ENCODE peak calls at places on chromosomes 7 and 10, in seven cellular contexts. X is heart right ventricle, W is Panc1, J is sigmoid colon, G is AG10803, B is lung, A is choroid plexus epithelial cell. V is an unnamed sample.

GRCh38 chr10:119001717-119002500 is 27.6 kb upstream of the NANOS1 start:
- DNase-seq in A (no peak), J (no peak), B (no peak), X (no peak), G (no peak), W (no peak), V (no peak)

GRCh38 chr10:49600781-49601400 is 9.2 kb upstream of the SLC18A3 start:
- DNase-seq in J (no peak), G (peak; percentile 18), A (peak; percentile 16), X (no peak), W (no peak), B (no peak), V (no peak)

GRCh38 chr10:32459072-32459703 is 13.2 kb downstream of the CCDC7 start:
- DNase-seq in X (no peak), A (no peak), G (no peak), J (no peak), B (no peak), W (no peak), V (no peak)

GRCh38 chr10:80500572-80501380 is 36.9 kb upstream of the SH2D4B start:
- DNase-seq in B (no peak), J (no peak), W (no peak), A (peak; percentile 55), X (peak; percentile 64), G (no peak), V (peak; percentile 37)

GRCh38 chr7:84009051-84009450 is 185.5 kb downstream of the SEMA3A start:
- DNase-seq in X (no peak), A (peak; percentile 12), G (peak; percentile 12), J (no peak), W (peak; percentile 52), B (no peak), V (no peak)

GRCh38 chr10:93915603-93916002 is 21.8 kb downstream of the SLC35G1 start:
- DNase-seq in J (no peak), X (no peak), G (no peak), B (no peak), W (no peak), A (no peak), V (no peak)

GRCh38 chr7:831596-832291 is 532 bp upstream of the SUN1 start:
- DNase-seq in B (no peak), X (no peak), W (peak; percentile 89), A (peak; percentile 93), G (peak; percentile 91), J (no peak), V (peak; percentile 95)

GRCh38 chr10:79142064-79142491 is 73.3 kb downstream of the ZMIZ1 start:
- DNase-seq in W (no peak), G (peak; percentile 65), B (no peak), J (peak; percentile 89), A (peak; percentile 69), X (no peak), V (peak; percentile 91)

GRCh38 chr7:1662767-1663166 is 7.3 kb upstream of the ELFN1 start:
- DNase-seq in A (no peak), G (no peak), B (no peak), W (no peak), J (peak; percentile 38), X (no peak), V (no peak)

GRCh38 chr10:132697568-132698200 is 88.3 kb downstream of the NKX6-2 start:
- DNase-seq in W (no peak), A (no peak), J (peak; percentile 25), X (no peak), B (no peak), G (no peak), V (no peak)

GRCh38 chr7:96952974-96953391 is 52.4 kb upstream of the DLX6 start:
- DNase-seq in X (no peak), A (peak; percentile 2), J (no peak), W (no peak), B (no peak), G (peak; percentile 57), V (peak; percentile 11)

GRCh38 chr10:133159950-133160812 is at the start of gene KNDC1:
- DNase-seq in W (no peak), G (peak; percentile 11), J (peak; percentile 50), A (peak; percentile 21), B (no peak), X (no peak), V (peak; percentile 22)

GRCh38 chr10:103685880-103686669 is 169.3 kb downstream of the SH3PXD2A start:
- DNase-seq in A (peak; percentile 78), X (peak; percentile 78), J (peak; percentile 94), G (peak; percentile 92), B (peak; percentile 83), W (peak; percentile 42), V (peak; percentile 99)

GRCh38 chr7:144907577-144907976 is 71.7 kb upstream of the TPK1 start:
- DNase-seq in J (no peak), A (no peak), B (no peak), G (no peak), X (no peak), W (no peak), V (no peak)

GRCh38 chr10:102702742-102703141 is 11.5 kb downstream of the ARL3 start:
- DNase-seq in G (no peak), W (no peak), A (no peak), X (no peak), B (no peak), J (no peak), V (no peak)

GRCh38 chr10:70193391-70193844 is 23.1 kb upstream of the SAR1A start:
- DNase-seq in W (no peak), X (no peak), J (no peak), A (no peak), B (no peak), G (peak; percentile 42), V (peak; percentile 80)

GRCh38 chr10:128070721-128071416 is 55.4 kb downstream of the MKI67 start:
- DNase-seq in J (peak; percentile 66), B (no peak), X (no peak), G (no peak), W (no peak), A (no peak), V (no peak)

GRCh38 chr7:137036768-137037167 is 168.3 kb downstream of the CHRM2 start:
- DNase-seq in W (no peak), X (no peak), B (no peak), A (peak; percentile 13), J (no peak), G (peak; percentile 10), V (no peak)

GRCh38 chr10:98349508-98349922 is 65.5 kb downstream of the PYROXD2 start:
- DNase-seq in X (peak; percentile 44), W (no peak), G (peak; percentile 100), J (peak; percentile 87), A (peak; percentile 100), B (no peak), V (peak; percentile 99)

GRCh38 chr10:34936061-34936460 is 121.0 kb upstream of the PARD3 start:
- DNase-seq in X (no peak), B (no peak), G (no peak), W (no peak), J (no peak), A (no peak), V (no peak)

GRCh38 chr7:42347616-42348015 is 110.6 kb upstream of the GLI3 start:
- DNase-seq in W (no peak), B (no peak), A (no peak), X (no peak), G (no peak), J (no peak), V (no peak)

GRCh38 chr10:115918812-115919211 is 354.2 kb downstream of the GFRA1 start:
- DNase-seq in W (no peak), B (no peak), A (peak; percentile 46), J (no peak), X (no peak), G (peak; percentile 72), V (peak; percentile 27)

GRCh38 chr7:98528079-98528478 is 89.0 kb upstream of the NPTX2 start:
- DNase-seq in A (no peak), X (no peak), W (no peak), B (no peak), J (no peak), G (no peak), V (no peak)

GRCh38 chr7:22348379-22348778 is 8.6 kb downstream of the RAPGEF5 start:
- DNase-seq in G (no peak), W (no peak), A (peak; percentile 22), J (no peak), B (no peak), X (no peak), V (no peak)

DNA sequence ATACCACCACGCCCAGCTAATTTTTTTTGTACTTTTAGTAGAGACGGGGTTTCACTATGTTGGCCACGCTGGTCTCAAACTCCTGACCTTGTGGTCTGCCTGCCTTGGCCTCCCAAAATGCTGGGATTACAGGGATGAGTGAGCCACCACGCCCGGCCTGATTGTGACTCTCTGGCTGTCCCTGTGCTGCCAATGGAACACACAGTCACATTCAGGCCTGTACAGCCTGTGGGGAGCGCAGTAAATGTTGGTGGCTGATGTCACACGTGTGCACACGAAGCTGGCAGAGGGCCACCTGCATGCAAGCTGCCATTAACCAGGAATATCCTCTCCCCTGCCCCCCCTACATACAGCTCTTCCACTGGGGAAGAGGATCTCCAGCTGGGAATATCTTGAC is 22.1 kb downstream of the POLL start:
- DNase-seq in X (no peak), B (no peak), J (peak; percentile 40), G (no peak), W (no peak), A (no peak), V (no peak)
- H3K4me3 ChIP-seq in X (no peak overlapping the region), B (no peak overlapping the region), J (no peak overlapping the region), G (no peak overlapping the region), W (no peak overlapping the region), A (no peak overlapping the region), V (no peak overlapping the region)

GRCh38 chr10:117710181-117710798 is 167.7 kb downstream of the EMX2 start:
- DNase-seq in J (no peak), A (no peak), G (no peak), W (no peak), B (no peak), X (no peak), V (no peak)
- TF ChIP-seq CTCF in J (no peak), A (no peak), G (peak; percentile 12), W (peak; percentile 55), B (no peak), X (no peak), V (no peak)

GRCh38 chr7:157615101-157615817 is 278.5 kb downstream of the DNAJB6 start:
- DNase-seq in W (no peak), X (peak; percentile 38), A (no peak), G (no peak), J (peak; percentile 66), B (no peak), V (peak; percentile 37)
- H3K4me3 ChIP-seq in W (no peak overlapping the region), X (no peak overlapping the region), A (no peak overlapping the region), G (no peak overlapping the region), J (no peak overlapping the region), B (no peak overlapping the region), V (no peak overlapping the region)

DNA sequence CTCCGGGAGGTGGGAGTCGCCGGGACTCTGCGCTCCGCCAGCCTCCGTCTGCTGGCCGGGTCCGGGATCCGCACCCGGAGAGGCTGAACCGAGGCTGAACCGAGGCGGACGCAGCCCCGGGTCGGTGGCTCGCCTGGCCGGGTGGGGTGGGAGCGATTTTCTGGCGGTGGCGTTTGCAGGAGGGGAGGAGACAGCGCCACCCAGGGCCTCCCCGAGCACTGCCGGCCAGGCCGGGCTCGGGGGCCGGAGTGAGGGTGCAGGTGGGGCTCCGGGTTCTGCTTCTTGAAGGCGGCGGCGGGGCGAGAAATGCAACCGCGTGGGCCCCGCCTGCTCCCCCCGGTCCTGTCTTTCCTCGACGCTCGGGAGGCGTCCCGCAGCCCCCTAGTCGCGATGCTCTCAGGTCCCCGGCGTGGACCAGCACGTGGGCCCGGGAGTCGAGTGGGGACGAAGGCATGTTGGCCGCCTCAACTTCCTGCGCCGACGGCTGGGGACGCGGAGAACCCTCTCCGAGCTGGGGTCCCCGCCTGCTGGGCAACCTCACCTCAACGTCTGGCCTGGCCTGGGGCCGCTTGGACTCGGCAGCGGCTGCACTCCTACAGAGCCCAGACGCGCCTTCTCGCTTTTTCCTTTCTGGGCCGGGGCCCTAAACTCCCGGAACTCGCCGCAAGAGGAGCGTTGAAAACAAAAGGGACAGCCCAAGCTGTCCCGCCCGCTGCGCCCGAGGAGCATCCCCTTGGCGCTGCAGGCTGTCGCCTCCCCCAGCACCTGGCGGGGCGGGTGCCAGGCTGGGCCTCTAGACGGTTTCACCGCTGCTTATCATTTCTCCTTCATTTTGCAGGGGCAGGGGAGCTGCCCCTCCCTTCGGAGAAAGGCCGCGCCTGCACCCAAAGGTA is 25.2 kb upstream of the VAX1 start:
- DNase-seq in J (no peak), A (no peak), B (no peak), X (no peak), G (no peak), W (no peak), V (no peak)
- TF ChIP-seq CTCF in J (no peak), A (no peak), B (no peak), X (no peak), G (no peak), W (peak; percentile 81), V (no peak)

V was measured in fibroblast of villous mesenchyme.